ENCODE peak calls at places on chromosomes 2 and 18, in four cellular contexts. Z is endodermal cell, U is pancreas, K is breast epithelium. F is an unnamed sample.

GRCh38 chr2:44740678-44741077 is 200.8 kb upstream of the SIX3 start:
- DNase-seq in Z (no peak), K (no peak), U (no peak), F (no peak)

GRCh38 chr18:70333757-70334156 is 44.9 kb downstream of the SOCS6 start:
- DNase-seq in U (no peak), Z (no peak), K (no peak), F (no peak)

GRCh38 chr2:53312721-53313120 is 454.9 kb upstream of the CHAC2 start:
- DNase-seq in Z (no peak), U (peak; percentile 41), K (no peak), F (no peak)

GRCh38 chr2:105919191-105919811 is 174.6 kb downstream of the NCK2 start:
- DNase-seq in Z (no peak), K (no peak), U (peak; percentile 67), F (no peak)

GRCh38 chr2:171824086-171824485 is 70.0 kb downstream of the SLC25A12 start:
- DNase-seq in Z (no peak), U (no peak), K (no peak), F (no peak)

GRCh38 chr2:146762786-146763185 is 1082.0 kb upstream of the ACVR2A start:
- DNase-seq in K (no peak), U (no peak), Z (no peak), F (no peak)

GRCh38 chr18:63817441-63818051 is 42.3 kb downstream of the SERPINB7 start:
- DNase-seq in K (no peak), Z (no peak), U (no peak), F (no peak)

GRCh38 chr18:30810580-30810979 is 232.0 kb downstream of the DSC3 start:
- DNase-seq in K (no peak), U (no peak), Z (no peak), F (no peak)

GRCh38 chr2:237885931-237886701 is 26.7 kb downstream of the RAMP1 start:
- DNase-seq in K (peak; percentile 48), U (no peak), Z (peak; percentile 46), F (no peak)

GRCh38 chr2:16168506-16169264 is 228.3 kb downstream of the MYCN start:
- DNase-seq in U (no peak), K (no peak), Z (peak; percentile 45), F (no peak)
- H3K9me3 ChIP-seq in U (no peaks in the 10 kb centered on the region), K (no peaks in the 10 kb centered on the region), Z (peaks cover 9% of the 10 kb centered on the region), F (no peaks in the 10 kb centered on the region)

GRCh38 chr2:3277050-3277747 is 100.4 kb downstream of the EIPR1 start:
- DNase-seq in K (no peak), U (peak; percentile 38), Z (peak; percentile 29), F (no peak)
- H3K9me3 ChIP-seq in K (no peaks in the 10 kb centered on the region), U (no peaks in the 10 kb centered on the region), Z (peaks cover 18% of the 10 kb centered on the region), F (no peaks in the 10 kb centered on the region)

GRCh38 chr2:69612197-69612596 is 31.3 kb downstream of the AAK1 start:
- DNase-seq in U (no peak), Z (no peak), K (no peak), F (no peak)
- H3K9me3 ChIP-seq in U (no peaks in the 10 kb centered on the region), Z (peaks cover 11% of the 10 kb centered on the region), K (no peaks in the 10 kb centered on the region), F (no peaks in the 10 kb centered on the region)

DNA sequence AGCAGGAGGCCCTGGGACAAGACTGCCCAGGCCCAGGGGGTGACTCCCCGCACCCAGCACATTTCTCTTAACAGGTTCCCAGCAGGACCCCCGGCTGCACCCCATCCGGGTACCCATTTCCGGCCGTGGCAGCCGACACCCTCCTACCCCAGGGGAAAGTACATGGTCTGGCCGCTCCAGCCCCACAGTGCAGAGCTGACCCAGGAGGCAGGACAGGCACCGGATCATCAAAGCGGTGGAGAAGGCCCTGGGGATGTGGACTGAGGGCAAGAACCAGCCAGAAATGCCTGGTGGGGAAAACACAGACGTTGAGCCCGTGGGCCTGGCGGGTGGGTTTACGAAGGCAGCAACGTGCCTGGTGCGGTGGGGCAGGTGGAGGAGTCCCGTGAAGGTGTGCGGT is 79.5 kb upstream of the GPC1 start:
- DNase-seq in U (no peak), Z (no peak), K (no peak), F (peak; percentile 4)
- H3K9me3 ChIP-seq in U (no peaks in the 10 kb centered on the region), Z (peaks cover 10% of the 10 kb centered on the region), K (peaks cover 11% of the 10 kb centered on the region), F (no peaks in the 10 kb centered on the region)

F was measured in T-helper 17 cell.